ENCODE peak calls at places on chromosomes 3 and 15, in nine cellular contexts. N is NCI-H774, W is right atrium auricular region, X is kidney glomerular epithelial cell, H is GDM1, I is IMR-90, E is NCI-H460, F is neuronal stem cell, J is anterior cingulate cortex. L is an unnamed sample.

GRCh38 chr3:153026026-153026425 is 136.0 kb upstream of the RAP2B start:
- DNase-seq in W (no peak), H (no peak), N (peak; percentile 19), E (peak; percentile 34), X (peak; percentile 46), I (peak; percentile 52), F (no peak), J (no peak), L (no peak)

GRCh38 chr3:129441782-129442181 is 1.8 kb downstream of the IFT122 start:
- DNase-seq in F (no peak), H (no peak), J (peak; percentile 26), W (no peak), E (no peak), I (peak; percentile 50), X (no peak), N (no peak), L (no peak)

GRCh38 chr3:147604136-147604535 is 195.0 kb downstream of the ZIC1 start:
- DNase-seq in F (no peak), I (no peak), N (no peak), W (no peak), J (no peak), H (no peak), X (no peak), E (no peak), L (no peak)

GRCh38 chr3:187667526-187667925 is 2.7 kb downstream of the SST start:
- DNase-seq in X (no peak), E (no peak), H (no peak), J (no peak), N (peak; percentile 91), F (no peak), I (no peak), W (no peak), L (no peak)

GRCh38 chr3:170524072-170524471 is 61.8 kb downstream of the SLC7A14 start:
- DNase-seq in J (no peak), I (peak; percentile 61), F (no peak), N (no peak), H (no peak), E (no peak), X (no peak), W (no peak), L (no peak)

GRCh38 chr3:35549690-35550089 is 89.6 kb upstream of the ARPP21 start:
- DNase-seq in X (no peak), H (no peak), E (no peak), F (no peak), J (no peak), N (no peak), I (no peak), W (no peak), L (no peak)

GRCh38 chr3:42572278-42572677 is 9.5 kb downstream of the SEC22C start:
- DNase-seq in N (no peak), X (peak; percentile 17), F (no peak), H (peak; percentile 19), I (peak; percentile 31), J (no peak), W (no peak), E (peak; percentile 48), L (no peak)

GRCh38 chr3:69200384-69201068 is 78.1 kb upstream of the LMOD3 start:
- DNase-seq in H (no peak), N (peak; percentile 17), I (peak; percentile 19), E (peak; percentile 63), W (peak; percentile 68), F (peak; percentile 12), J (no peak), X (peak; percentile 81), L (no peak)

GRCh38 chr3:184773341-184774186 is 38.4 kb upstream of the VPS8 start:
- DNase-seq in H (no peak), N (no peak), J (no peak), F (peak; percentile 23), E (no peak), X (no peak), W (no peak), I (no peak), L (no peak)

GRCh38 chr3:10219737-10220136 is 28.5 kb upstream of the TATDN2 start:
- DNase-seq in I (no peak), J (no peak), E (no peak), W (no peak), X (no peak), N (no peak), F (no peak), H (no peak), L (no peak)

GRCh38 chr15:80159811-80160569 is 7.2 kb downstream of the FAH start:
- DNase-seq in X (no peak), I (peak; percentile 46), N (no peak), F (no peak), H (no peak), E (no peak), J (no peak), W (no peak), L (peak; percentile 90)

GRCh38 chr3:29195055-29195454 is 85.8 kb upstream of the RBMS3 start:
- DNase-seq in I (peak; percentile 67), W (no peak), F (no peak), J (no peak), E (no peak), X (peak; percentile 5), N (no peak), H (no peak), L (no peak)

GRCh38 chr15:81115054-81115939 is 18.8 kb upstream of the CFAP161 start:
- DNase-seq in H (no peak), I (no peak), E (no peak), X (no peak), N (no peak), W (no peak), J (no peak), F (no peak), L (no peak)

GRCh38 chr15:45093622-45094357 is 20.2 kb downstream of the DUOX2 start:
- DNase-seq in J (no peak), I (no peak), E (no peak), N (no peak), W (no peak), H (no peak), F (no peak), X (no peak), L (no peak)

GRCh38 chr3:19348929-19349564 is 200.7 kb downstream of the KCNH8 start:
- DNase-seq in E (peak; percentile 16), I (peak; percentile 1), J (no peak), F (no peak), X (no peak), N (no peak), H (no peak), W (no peak), L (no peak)

GRCh38 chr3:39255503-39256325 is 24.1 kb downstream of the CX3CR1 start:
- DNase-seq in E (no peak), W (no peak), N (no peak), X (no peak), H (peak; percentile 80), I (no peak), J (no peak), F (no peak), L (no peak)

GRCh38 chr15:50098576-50098975 is 20.5 kb downstream of the ATP8B4 start:
- DNase-seq in F (no peak), I (peak; percentile 37), E (no peak), J (no peak), W (no peak), H (no peak), N (no peak), X (no peak), L (no peak)

GRCh38 chr3:52454938-52455282 is 494 bp upstream of the NISCH start:
- DNase-seq in F (no peak), E (no peak), N (no peak), W (no peak), X (no peak), I (no peak), J (no peak), H (no peak), L (no peak)

GRCh38 chr3:160003520-160004128 is 15.0 kb downstream of the IL12A start:
- DNase-seq in N (peak; percentile 20), F (peak; percentile 24), I (peak; percentile 31), X (peak; percentile 45), W (no peak), J (no peak), H (peak; percentile 30), E (peak; percentile 38), L (no peak)

GRCh38 chr3:170178631-170179030 is 2.9 kb downstream of the PHC3 start:
- DNase-seq in X (no peak), N (no peak), J (no peak), E (no peak), I (no peak), W (no peak), F (no peak), H (no peak), L (no peak)

GRCh38 chr3:53195602-53196574 is 34.9 kb downstream of the PRKCD start:
- DNase-seq in I (peak; percentile 19), F (peak; percentile 70), W (no peak), X (peak; percentile 9), H (peak; percentile 44), E (peak; percentile 30), J (no peak), N (no peak), L (no peak)

GRCh38 chr3:72238836-72239235 is 453.9 kb upstream of the PROK2 start:
- DNase-seq in E (no peak), W (no peak), I (no peak), N (no peak), F (no peak), X (no peak), J (no peak), H (no peak), L (no peak)

GRCh38 chr3:99218468-99218867 is 317.0 kb upstream of the DCBLD2 start:
- DNase-seq in E (no peak), H (no peak), W (no peak), J (no peak), X (no peak), I (no peak), N (no peak), F (no peak), L (no peak)

GRCh38 chr3:21620511-21621395 is 130.3 kb downstream of the ZNF385D start:
- DNase-seq in N (no peak), F (no peak), J (no peak), I (no peak), W (no peak), H (no peak), X (no peak), E (no peak), L (no peak)

GRCh38 chr3:160635213-160635612 is 41.7 kb upstream of the ARL14 start:
- DNase-seq in I (no peak), F (no peak), H (no peak), X (no peak), W (no peak), J (no peak), N (no peak), E (no peak), L (no peak)

GRCh38 chr3:170689218-170689874 is 103.5 kb upstream of the SLC7A14 start:
- DNase-seq in W (no peak), I (peak; percentile 88), E (peak; percentile 26), H (no peak), J (no peak), F (no peak), N (no peak), X (peak; percentile 53), L (no peak)

GRCh38 chr3:117589454-117589853 is 879.9 kb downstream of the TUSC7 start:
- DNase-seq in W (no peak), F (peak; percentile 59), I (no peak), N (no peak), H (no peak), J (peak; percentile 53), E (no peak), X (no peak), L (no peak)

GRCh38 chr3:79534732-79535131 is 233.1 kb downstream of the ROBO1 start:
- DNase-seq in N (no peak), H (no peak), W (no peak), J (no peak), I (no peak), X (no peak), F (no peak), E (no peak), L (no peak)

GRCh38 chr3:117919611-117920010 is 1115.0 kb downstream of the IGSF11 start:
- DNase-seq in W (no peak), X (no peak), N (no peak), H (no peak), J (no peak), F (no peak), I (no peak), E (no peak), L (no peak)

GRCh38 chr3:195250473-195251251 is 20.3 kb downstream of the XXYLT1 start:
- DNase-seq in W (peak; percentile 59), F (no peak), H (no peak), J (no peak), E (no peak), N (peak; percentile 59), X (peak; percentile 21), I (no peak), L (peak; percentile 92)

GRCh38 chr15:44535509-44536297 is 1.2 kb upstream of the EIF3J start:
- DNase-seq in E (no peak), H (no peak), J (no peak), F (no peak), I (no peak), X (no peak), W (no peak), N (no peak), L (no peak)